ENCODE peak calls at places on chromosomes 6 and 20, in ten cellular contexts. Z, R, X, B, O, C, V, S, U and L are unnamed samples.

GRCh38 chr6:128672023-128672422 is 151.6 kb upstream of the PTPRK start:
- DNase-seq in X (no peak), U (no peak), Z (no peak), R (no peak), C (no peak), V (no peak), O (no peak), S (no peak), B (no peak), L (no peak)

GRCh38 chr6:31354788-31355539 is 2.0 kb downstream of the HLA-B start:
- DNase-seq in S (no peak), C (no peak), V (peak), Z (no peak), X (no peak), R (no peak), O (no peak), B (no peak), U (no peak), L (no peak)

GRCh38 chr6:151096255-151096612 is 143.5 kb upstream of the AKAP12 start:
- DNase-seq in C (no peak), X (no peak), U (no peak), V (no peak), S (no peak), O (no peak), B (no peak), Z (no peak), R (no peak), L (no peak)

GRCh38 chr20:23340524-23340923 is 10.1 kb upstream of the NXT1 start:
- DNase-seq in B (peak), U (peak), X (no peak), O (no peak), V (peak), R (no peak), C (no peak), Z (peak), S (no peak), L (no peak)

GRCh38 chr6:29568021-29568420 is 8.5 kb upstream of the UBD start:
- DNase-seq in O (no peak), S (no peak), B (no peak), V (no peak), Z (no peak), U (no peak), C (no peak), X (no peak), R (no peak), L (no peak)

GRCh38 chr20:15564981-15565380 is 1008.3 kb downstream of the KIF16B start:
- DNase-seq in B (no peak), S (no peak), V (no peak), Z (no peak), O (no peak), R (no peak), C (no peak), U (no peak), X (no peak), L (no peak)

GRCh38 chr6:157980288-157981131 is 1.2 kb upstream of the SYNJ2 start:
- DNase-seq in U (no peak), R (no peak), O (no peak), C (no peak), Z (no peak), B (no peak), X (no peak), S (no peak), V (no peak), L (no peak)

GRCh38 chr6:41176189-41176588 is 13.3 kb upstream of the TREM2 start:
- DNase-seq in X (peak), R (no peak), S (no peak), U (no peak), O (no peak), C (no peak), V (no peak), B (no peak), Z (no peak), L (no peak)

GRCh38 chr6:7106752-7107577 is 796 bp upstream of the RREB1 start:
- DNase-seq in O (peak), C (peak), X (peak), Z (peak), V (no peak), B (no peak), S (peak), U (peak), R (no peak), L (peak)

GRCh38 chr20:17966432-17967312 is 1.9 kb downstream of the SNX5 start:
- DNase-seq in X (no peak), U (no peak), R (no peak), B (no peak), S (no peak), Z (peak), O (no peak), C (no peak), V (peak), L (peak)

GRCh38 chr6:28587011-28587745 is 61.5 kb downstream of the GPX5 start:
- DNase-seq in O (no peak), Z (peak), U (peak), C (peak), S (peak), R (no peak), V (peak), B (no peak), X (peak), L (peak)

GRCh38 chr6:162478191-162478642 is 249.3 kb downstream of the PRKN start:
- DNase-seq in C (no peak), V (no peak), R (no peak), X (no peak), S (no peak), O (no peak), U (no peak), Z (no peak), B (no peak), L (no peak)

GRCh38 chr20:44432618-44433577 is 42.8 kb upstream of the TTPAL start:
- DNase-seq in V (no peak), R (no peak), C (no peak), S (no peak), O (no peak), Z (no peak), B (no peak), X (no peak), U (no peak), L (no peak)

GRCh38 chr6:97469451-97469850 is 186.4 kb upstream of the MMS22L start:
- DNase-seq in C (no peak), Z (no peak), U (no peak), X (no peak), B (no peak), O (no peak), V (no peak), S (no peak), R (no peak), L (no peak)

GRCh38 chr6:3260772-3261517 is 2.2 kb downstream of the PSMG4 start:
- DNase-seq in C (no peak), O (no peak), B (no peak), X (no peak), V (no peak), R (no peak), Z (peak), S (no peak), U (no peak), L (no peak)

GRCh38 chr20:20547221-20547875 is 165.1 kb downstream of the RALGAPA2 start:
- DNase-seq in S (no peak), B (no peak), X (no peak), U (no peak), R (no peak), O (no peak), Z (peak), C (no peak), V (no peak), L (no peak)

GRCh38 chr6:110196874-110197273 is 16.6 kb downstream of the CDC40 start:
- DNase-seq in B (no peak), O (no peak), C (no peak), X (no peak), R (no peak), S (no peak), V (no peak), U (no peak), Z (no peak), L (no peak)

GRCh38 chr6:134921276-134921979 is 28.5 kb downstream of the ALDH8A1 start:
- DNase-seq in U (no peak), S (no peak), C (no peak), Z (no peak), V (no peak), B (no peak), O (no peak), X (no peak), R (no peak), L (no peak)

GRCh38 chr6:29845405-29846006 is 17.9 kb downstream of the HLA-G start:
- DNase-seq in S (peak), R (no peak), C (no peak), V (no peak), U (no peak), O (no peak), B (no peak), Z (no peak), X (peak), L (peak)

GRCh38 chr6:39088331-39088730 is 26.7 kb downstream of the SAYSD1 start:
- DNase-seq in Z (peak), U (no peak), B (no peak), R (peak), S (no peak), X (no peak), O (no peak), C (no peak), V (peak), L (peak)

DNA sequence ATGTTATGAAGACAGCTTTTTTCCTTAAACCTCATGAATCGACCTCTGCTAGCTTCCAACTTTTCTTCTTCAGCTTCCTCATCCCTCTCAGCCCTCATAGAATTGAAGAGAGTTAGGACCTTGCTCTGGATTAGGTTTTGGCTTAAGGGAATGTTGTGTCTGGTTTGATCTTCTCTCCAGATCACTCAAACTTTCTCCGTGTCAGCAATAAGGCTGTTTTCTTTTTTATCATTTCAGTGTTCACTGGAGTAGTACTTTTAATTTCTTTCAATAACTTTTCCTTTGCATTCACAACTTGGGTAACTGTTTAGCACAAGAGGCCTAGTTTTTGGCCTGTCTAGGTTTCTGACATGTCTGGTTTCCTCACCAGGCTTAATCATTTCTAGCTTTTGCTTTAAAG is 32.6 kb downstream of the AIG1 start:
- DNase-seq in X (no peak), R (no peak), S (no peak), Z (no peak), C (no peak), B (no peak), V (no peak), U (no peak), O (no peak), L (no peak)
- H3K27ac ChIP-seq in X (no peak), R (no peak), S (no peak), Z (no peak), C (no peak), B (no peak), V (no peak), U (no peak), O (no peak), L (no peak)

DNA sequence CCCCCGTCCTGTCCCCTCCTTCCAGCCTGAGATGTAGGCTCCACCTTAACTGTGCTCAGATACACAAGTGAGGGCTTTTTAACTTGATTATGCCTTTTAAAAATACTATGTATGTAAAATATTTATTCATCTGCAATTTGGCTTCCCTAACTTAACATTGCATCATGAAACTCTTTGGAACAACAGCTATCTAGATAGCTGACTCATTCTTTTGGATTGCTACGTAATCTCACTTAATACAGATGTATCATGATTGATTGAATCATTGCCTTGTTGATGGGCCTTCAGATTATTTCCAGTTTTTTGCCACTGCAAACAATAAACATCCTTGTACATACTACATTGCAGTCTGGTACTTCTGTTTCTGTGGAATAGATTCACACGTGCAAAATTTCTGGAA is 6.4 kb downstream of the PRND start:
- DNase-seq in U (no peak), R (no peak), X (no peak), Z (peak), C (no peak), S (no peak), O (no peak), V (no peak), B (no peak), L (no peak)
- H3K27ac ChIP-seq in U (no peak), R (no peak), X (no peak), Z (no peak), C (no peak), S (no peak), O (no peak), V (no peak), B (no peak), L (no peak)

GRCh38 chr6:123383718-123384117 is 253.0 kb downstream of the TRDN start:
- DNase-seq in U (no peak), B (no peak), S (no peak), X (no peak), C (no peak), O (no peak), Z (no peak), R (no peak), V (no peak), L (no peak)
- H3K27ac ChIP-seq in U (no peak), B (no peak), S (no peak), X (no peak), C (no peak), O (no peak), Z (no peak), R (no peak), V (no peak), L (no peak)

DNA sequence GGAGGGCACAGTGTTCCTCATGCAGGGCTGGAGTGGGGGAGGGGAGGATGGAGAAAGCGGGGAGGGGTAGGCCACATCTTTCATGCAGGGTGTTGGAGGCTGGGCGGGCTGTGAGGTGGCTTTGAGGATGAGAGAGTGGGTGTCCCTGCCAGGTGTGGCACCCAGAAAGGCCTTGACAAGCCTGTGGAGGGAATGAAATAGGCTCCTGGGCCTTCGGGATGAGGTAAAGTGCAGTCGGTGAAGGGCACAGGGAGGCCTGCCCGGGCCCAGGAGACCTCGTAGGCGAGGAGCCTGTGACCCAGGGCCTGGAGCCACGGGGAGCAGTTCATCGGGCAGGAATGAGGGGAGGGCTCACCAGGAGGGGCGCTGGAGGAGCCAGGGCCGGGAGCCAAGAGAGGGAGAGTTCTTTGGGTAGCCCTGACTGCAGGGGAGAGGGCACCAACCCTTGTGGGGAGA is 7.6 kb downstream of the CEBPB start:
- DNase-seq in B (no peak), V (no peak), U (no peak), X (no peak), S (no peak), Z (no peak), C (no peak), O (no peak), R (no peak), L (no peak)
- H3K27ac ChIP-seq in B (no peak), V (no peak), U (no peak), X (no peak), S (no peak), Z (no peak), C (no peak), O (no peak), R (no peak), L (no peak)